ENCODE peak calls at places on chromosome 19, in ten cellular contexts. U, H, W, F, M, N, B, O, Q and A are unnamed samples. For H3K36me3, the result is how much of the 10 kb centered on the place peaks cover.

GRCh38 chr19:46975918-46976782 is 43.5 kb upstream of the NPAS1 start:
- DNase-seq in U (peak), H (peak), W (peak), F (peak), M (peak), N (peak), B (peak), O (peak), Q (no peak), A (peak)

GRCh38 chr19:35363001-35363590 is 4.8 kb downstream of the FFAR3 start:
- DNase-seq in U (no peak), H (no peak), W (no peak), F (peak), M (no peak), N (no peak), B (no peak), O (no peak), Q (no peak), A (no peak)

GRCh38 chr19:4206818-4207484 is 22.4 kb upstream of the EBI3 start:
- DNase-seq in U (no peak), H (peak), W (no peak), F (no peak), M (peak), N (no peak), B (no peak), O (peak), Q (peak), A (no peak)

GRCh38 chr19:6868341-6868740 is 19.0 kb upstream of the ADGRE1 start:
- DNase-seq in U (peak), H (no peak), W (no peak), F (no peak), M (no peak), N (peak), B (no peak), O (no peak), Q (no peak), A (peak)

GRCh38 chr19:4278010-4278409 is 1.1 kb upstream of the SHD start:
- DNase-seq in U (no peak), H (no peak), W (no peak), F (no peak), M (no peak), N (no peak), B (no peak), O (no peak), Q (no peak), A (no peak)

GRCh38 chr19:42538841-42539709 is 10.8 kb upstream of the CEACAM1 start:
- DNase-seq in U (no peak), H (no peak), W (no peak), F (peak), M (no peak), N (no peak), B (no peak), O (no peak), Q (no peak), A (no peak)

GRCh38 chr19:43441736-43442135 is 23.7 kb downstream of the LYPD3 start:
- DNase-seq in U (no peak), H (no peak), W (no peak), F (no peak), M (no peak), N (no peak), B (no peak), O (no peak), Q (no peak), A (no peak)

GRCh38 chr19:49916839-49917733 is 11.9 kb upstream of the ATF5 start:
- DNase-seq in U (no peak), H (no peak), W (no peak), F (no peak), M (peak), N (no peak), B (peak), O (no peak), Q (no peak), A (no peak)

GRCh38 chr19:33290956-33291622 is 11.2 kb downstream of the CEBPA start:
- DNase-seq in U (no peak), H (no peak), W (no peak), F (no peak), M (no peak), N (peak), B (no peak), O (peak), Q (no peak), A (peak)

GRCh38 chr19:14786421-14786851 is 8.1 kb upstream of the ADGRE2 start:
- DNase-seq in U (no peak), H (peak), W (no peak), F (no peak), M (peak), N (no peak), B (peak), O (no peak), Q (no peak), A (peak)

GRCh38 chr19:57802269-57802668 is 12.4 kb downstream of the ZNF552 start:
- DNase-seq in U (no peak), H (no peak), W (no peak), F (no peak), M (peak), N (no peak), B (no peak), O (no peak), Q (no peak), A (no peak)

GRCh38 chr19:47514151-47514868 is 553 bp downstream of the NAPA start:
- DNase-seq in U (peak), H (no peak), W (no peak), F (peak), M (no peak), N (peak), B (no peak), O (no peak), Q (peak), A (peak)

GRCh38 chr19:50629801-50630200 is 9.9 kb downstream of the SYT3 start:
- DNase-seq in U (no peak), H (no peak), W (no peak), F (no peak), M (no peak), N (no peak), B (no peak), O (no peak), Q (no peak), A (peak)

GRCh38 chr19:45801603-45802175 is 9.0 kb upstream of the DMWD start:
- DNase-seq in U (no peak), H (no peak), W (no peak), F (no peak), M (no peak), N (no peak), B (no peak), O (no peak), Q (no peak), A (no peak)

GRCh38 chr19:46725859-46726393 is 9.0 kb upstream of the PRKD2 start:
- DNase-seq in U (no peak), H (no peak), W (no peak), F (no peak), M (no peak), N (no peak), B (no peak), O (peak), Q (no peak), A (no peak)

GRCh38 chr19:32168606-32169005 is 176.8 kb upstream of the ZNF507 start:
- DNase-seq in U (no peak), H (no peak), W (no peak), F (no peak), M (no peak), N (no peak), B (no peak), O (no peak), Q (no peak), A (no peak)

GRCh38 chr19:45103625-45104319 is 10.8 kb downstream of the PPP1R37 start:
- DNase-seq in U (peak), H (no peak), W (no peak), F (no peak), M (no peak), N (no peak), B (no peak), O (no peak), Q (no peak), A (no peak)

GRCh38 chr19:29662604-29663404 is 2.5 kb upstream of the PLEKHF1 start:
- DNase-seq in U (peak), H (peak), W (no peak), F (peak), M (no peak), N (peak), B (peak), O (peak), Q (no peak), A (peak)

GRCh38 chr19:29663861-29664752 is 1.2 kb upstream of the PLEKHF1 start:
- DNase-seq in U (no peak), H (no peak), W (no peak), F (no peak), M (no peak), N (no peak), B (peak), O (peak), Q (no peak), A (no peak)

GRCh38 chr19:29665826-29666633 is 769 bp downstream of the PLEKHF1 start:
- DNase-seq in U (peak), H (peak), W (no peak), F (peak), M (peak), N (peak), B (no peak), O (peak), Q (peak), A (no peak)

GRCh38 chr19:29665215-29665825 is at the start of gene PLEKHF1:
- DNase-seq in U (peak), H (peak), W (no peak), F (peak), M (peak), N (peak), B (peak), O (peak), Q (peak), A (peak)

GRCh38 chr19:29664753-29665214 is 477 bp upstream of the PLEKHF1 start:
- DNase-seq in U (no peak), H (no peak), W (no peak), F (no peak), M (no peak), N (no peak), B (no peak), O (no peak), Q (no peak), A (no peak)
- TF ChIP-seq CTCF in U (no peak), H (no peak), W (no peak), F (no peak), M (no peak), N (no peak), B (no peak), O (no peak), Q (peak), A (no peak)

GRCh38 chr19:2766594-2767372 is 16.3 kb downstream of the SGTA start:
- DNase-seq in U (no peak), H (no peak), W (no peak), F (no peak), M (no peak), N (no peak), B (no peak), O (no peak), Q (no peak), A (peak)

GRCh38 chr19:2770055-2771013 is 12.7 kb downstream of the SGTA start:
- DNase-seq in U (peak), H (peak), W (no peak), F (peak), M (no peak), N (peak), B (no peak), O (no peak), Q (no peak), A (peak)

GRCh38 chr19:2769218-2769617 is 13.9 kb downstream of the SGTA start:
- DNase-seq in U (no peak), H (no peak), W (no peak), F (no peak), M (no peak), N (no peak), B (no peak), O (no peak), Q (no peak), A (no peak)

GRCh38 chr19:2767688-2768087 is 15.4 kb downstream of the SGTA start:
- DNase-seq in U (no peak), H (no peak), W (no peak), F (no peak), M (no peak), N (no peak), B (no peak), O (no peak), Q (no peak), A (peak)

DNA sequence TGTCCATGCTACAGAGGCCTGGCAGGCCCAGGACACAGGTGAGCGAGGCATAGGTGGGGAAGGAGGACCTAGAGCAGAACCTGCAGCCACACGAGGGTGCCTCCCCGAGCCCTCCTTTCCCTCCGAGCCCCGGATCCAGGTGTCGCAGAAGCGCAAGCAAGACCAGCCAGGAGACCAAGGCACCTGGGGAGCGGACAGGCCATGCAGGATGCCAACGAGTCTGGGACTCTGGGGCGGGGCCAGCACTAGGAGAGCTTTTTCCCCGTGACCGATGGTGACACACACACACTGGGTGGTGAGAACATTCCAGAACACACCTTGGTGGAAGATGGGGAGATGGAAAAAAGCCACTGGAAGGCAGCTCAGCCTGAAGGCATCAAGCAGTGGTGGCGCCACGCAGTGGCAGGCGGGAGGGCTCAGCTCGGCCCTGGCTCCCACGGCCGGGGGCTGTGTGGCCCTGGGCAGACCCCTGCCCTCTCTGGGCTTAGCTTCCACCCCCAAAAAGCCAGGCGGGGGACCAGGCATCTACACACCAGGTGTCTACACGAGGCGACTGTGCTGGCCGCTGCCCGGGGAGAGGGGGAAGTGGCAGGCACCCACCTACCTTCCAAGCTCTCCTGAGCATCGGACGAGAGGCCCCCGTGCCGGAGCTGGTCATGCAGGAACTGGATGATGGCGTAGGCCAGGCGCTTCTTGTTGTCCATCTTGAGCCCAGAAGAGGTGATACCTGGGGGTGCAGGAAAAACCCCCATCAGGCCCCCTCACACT is 14.5 kb downstream of the SGTA start:
- DNase-seq in U (no peak), H (no peak), W (no peak), F (no peak), M (no peak), N (no peak), B (no peak), O (no peak), Q (no peak), A (peak)
- H3K36me3 ChIP-seq in U (under half), H (under half), W (under half), F (under half), M (under half), N (under half), B (under half), O (under half), Q (under half), A (half or more)

GRCh38 chr19:20238025-20238623 is 71.1 kb downstream of the ZNF486 start:
- DNase-seq in U (peak), H (peak), W (peak), F (peak), M (peak), N (peak), B (peak), O (peak), Q (peak), A (peak)
- TF ChIP-seq CTCF in U (no peak), H (no peak), W (no peak), F (no peak), M (no peak), N (no peak), B (no peak), O (no peak), Q (no peak), A (no peak)

DNA sequence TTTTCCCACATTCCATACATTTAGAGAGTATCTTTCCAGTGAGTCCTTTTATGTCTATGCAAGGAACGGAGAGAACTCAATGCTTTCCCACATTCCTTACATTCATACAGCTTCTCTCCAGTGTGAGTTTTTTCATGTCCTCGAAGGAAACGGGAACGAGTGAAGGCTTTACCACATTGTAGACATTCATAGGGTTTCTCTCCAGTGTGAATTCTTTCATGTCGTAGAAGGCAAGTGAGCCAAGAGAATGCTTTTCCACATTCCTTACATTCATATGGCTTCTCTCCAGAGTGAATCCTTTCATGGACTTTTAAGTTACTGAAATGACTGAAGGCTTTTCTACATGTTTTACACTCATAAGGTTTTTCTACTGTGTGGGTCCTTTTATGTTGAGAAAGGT is 17.1 kb downstream of the ZNF823 start:
- DNase-seq in U (no peak), H (no peak), W (no peak), F (no peak), M (peak), N (no peak), B (no peak), O (no peak), Q (no peak), A (no peak)
- H3K36me3 ChIP-seq in U (under half), H (under half), W (under half), F (under half), M (under half), N (under half), B (under half), O (under half), Q (under half), A (half or more)

DNA sequence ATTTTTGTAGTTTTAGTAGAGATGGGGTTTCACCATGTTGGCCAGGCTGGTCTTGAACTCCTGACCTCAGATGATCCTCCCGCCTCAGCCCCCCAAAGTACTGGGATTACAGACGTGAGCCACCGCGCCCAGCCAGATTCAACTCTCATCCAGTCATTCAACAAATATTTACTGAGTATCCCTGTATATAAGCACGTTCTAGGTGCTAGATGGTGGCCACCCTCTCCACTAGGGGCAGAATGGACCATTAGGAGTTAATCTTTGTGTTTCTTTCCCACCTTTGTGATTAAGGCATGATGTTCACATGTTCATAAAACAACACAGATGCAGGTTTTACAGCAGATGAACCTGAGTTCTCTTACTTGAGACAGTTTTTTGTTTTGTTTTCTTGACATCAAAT is 7.3 kb downstream of the SHKBP1 start:
- DNase-seq in U (no peak), H (no peak), W (no peak), F (no peak), M (peak), N (no peak), B (no peak), O (no peak), Q (no peak), A (peak)
- TF ChIP-seq CTCF in U (no peak), H (no peak), W (peak), F (no peak), M (peak), N (no peak), B (no peak), O (peak), Q (no peak), A (no peak)

DNA sequence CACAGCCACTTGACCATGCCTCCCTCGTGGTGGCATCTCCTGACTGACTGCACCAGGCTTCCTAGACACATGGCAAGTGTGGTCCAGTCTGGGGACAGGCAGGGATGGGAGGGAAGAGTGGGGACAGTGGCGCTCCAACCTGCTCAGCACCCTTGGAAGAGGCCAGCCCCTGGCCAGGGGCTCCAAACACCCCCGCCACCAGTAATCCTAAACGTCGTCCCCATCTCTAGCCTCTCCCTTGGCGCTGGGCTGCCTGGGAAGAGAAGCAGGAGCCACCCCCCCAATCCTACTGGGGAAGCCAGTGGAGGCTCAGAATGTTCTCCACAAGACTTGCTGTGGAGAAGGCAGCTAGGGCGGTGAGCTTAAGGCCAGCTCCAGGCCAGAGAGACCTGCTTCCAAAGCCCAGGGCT is 2.7 kb downstream of the RPL36 start:
- DNase-seq in U (no peak), H (no peak), W (no peak), F (no peak), M (no peak), N (no peak), B (no peak), O (no peak), Q (no peak), A (peak)
- H3K36me3 ChIP-seq in U (under half), H (under half), W (under half), F (half or more), M (under half), N (under half), B (under half), O (under half), Q (under half), A (under half)